ENCODE peak calls at places on chromosomes 3 and 15, in five cellular contexts. A, D, Y, V and M are unnamed samples.

GRCh38 chr3:161268601-161269000 is 47.5 kb downstream of the NMD3 start:
- DNase-seq in A (no peak), D (no peak), V (no peak), Y (no peak), M (no peak)

GRCh38 chr3:173065543-173065970 is 75.5 kb downstream of the SPATA16 start:
- DNase-seq in V (no peak), Y (no peak), D (no peak), A (no peak), M (no peak)

GRCh38 chr3:15309662-15310335 is 22.6 kb downstream of the SH3BP5 start:
- DNase-seq in D (no peak), Y (no peak), V (no peak), A (no peak), M (peak; percentile 32)

GRCh38 chr3:30495172-30496124 is 111.0 kb upstream of the TGFBR2 start:
- DNase-seq in V (no peak), Y (no peak), A (no peak), D (no peak), M (no peak)

GRCh38 chr3:58052373-58053273 is 44.4 kb downstream of the FLNB start:
- DNase-seq in D (peak; percentile 73), Y (no peak), A (peak; percentile 83), V (no peak), M (peak; percentile 42)

GRCh38 chr3:66383023-66383422 is 117.8 kb downstream of the LRIG1 start:
- DNase-seq in A (no peak), D (no peak), V (no peak), Y (no peak), M (no peak)

GRCh38 chr15:40939909-40940801 is 11.0 kb downstream of the DLL4 start:
- DNase-seq in A (peak; percentile 77), V (no peak), D (no peak), Y (no peak), M (no peak)

GRCh38 chr3:171876651-171877272 is 33.6 kb downstream of the TMEM212 start:
- DNase-seq in D (no peak), V (no peak), A (no peak), Y (no peak), M (no peak)

GRCh38 chr3:12948891-12949711 is 107.7 kb upstream of the RPL32 start:
- DNase-seq in V (no peak), D (no peak), Y (peak; percentile 68), A (no peak), M (no peak)

GRCh38 chr3:175192536-175192935 is 333.4 kb downstream of the NAALADL2 start:
- DNase-seq in A (no peak), D (no peak), Y (no peak), V (no peak), M (no peak)

GRCh38 chr15:75058127-75058905 is 34.9 kb downstream of the PPCDC start:
- DNase-seq in A (no peak), D (no peak), V (no peak), Y (no peak), M (no peak)

DNA sequence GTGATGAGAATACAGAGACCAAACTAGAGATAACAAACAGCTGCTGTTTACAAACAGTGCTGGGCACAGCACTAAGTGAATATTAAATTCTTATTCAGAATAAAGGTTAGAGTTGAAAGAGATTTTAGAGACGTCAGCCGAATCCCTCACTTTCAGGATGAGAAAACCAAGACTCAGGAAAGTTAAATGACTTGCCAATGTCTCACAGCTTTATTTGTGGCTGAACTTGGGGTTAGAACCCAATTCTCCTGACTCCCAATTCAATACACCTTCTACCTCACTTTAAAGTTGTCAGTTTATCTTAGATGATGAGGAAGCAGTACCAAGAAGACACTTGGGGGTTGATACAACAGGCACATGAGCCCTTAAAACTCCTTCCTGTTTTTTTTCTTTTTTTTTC is 180.9 kb downstream of the GAP43 start:
- DNase-seq in A (no peak), V (no peak), D (no peak), Y (no peak), M (no peak)
- H3K27ac ChIP-seq in A (no peak overlapping the region), V (no peak overlapping the region), D (no peak overlapping the region), Y (no peak overlapping the region), M (no peak overlapping the region)

DNA sequence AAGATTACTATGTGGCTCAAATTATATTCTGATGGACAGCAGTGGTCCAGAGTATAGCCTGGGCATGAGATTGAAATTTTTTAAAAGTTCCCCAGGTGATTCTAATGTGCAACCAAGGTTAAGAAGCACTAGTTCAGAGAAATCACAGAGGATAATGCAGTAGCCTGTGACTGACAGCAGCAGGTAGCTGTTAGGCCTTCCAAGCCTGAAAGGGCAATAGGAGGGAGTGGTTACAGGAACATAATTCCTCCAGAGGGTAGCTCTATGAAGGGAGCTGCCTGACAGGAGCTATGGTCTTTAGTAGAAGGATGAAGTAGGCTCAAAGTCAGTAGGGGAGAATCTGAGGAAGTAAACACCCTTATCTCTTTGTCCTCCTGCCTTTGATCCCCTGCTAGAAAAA is 342.9 kb upstream of the PPP2R3A start:
- DNase-seq in Y (no peak), V (no peak), D (no peak), A (no peak), M (no peak)
- H3K27ac ChIP-seq in Y (no peak overlapping the region), V (no peak overlapping the region), D (no peak overlapping the region), A (no peak overlapping the region), M (no peak overlapping the region)

GRCh38 chr3:44186712-44187111 is 55.0 kb upstream of the TOPAZ1 start:
- DNase-seq in Y (no peak), D (no peak), A (no peak), V (no peak), M (no peak)
- H3K27ac ChIP-seq in Y (no peak overlapping the region), D (no peak overlapping the region), A (no peak overlapping the region), V (no peak overlapping the region), M (no peak overlapping the region)

GRCh38 chr15:67884514-67885225 is 44.8 kb upstream of the RNU6-1 start:
- DNase-seq in D (peak; percentile 81), A (peak; percentile 92), V (peak; percentile 28), Y (peak; percentile 91), M (peak; percentile 63)
- H3K27ac ChIP-seq in D (peak overlapping the region; percentile 79), A (peak overlapping the region; percentile 79), V (no peak overlapping the region), Y (peak overlapping the region; percentile 84), M (peak overlapping the region; percentile 70)

GRCh38 chr3:10204921-10205320 is 40.2 kb downstream of the IRAK2 start:
- DNase-seq in Y (no peak), D (no peak), V (no peak), A (no peak), M (no peak)

GRCh38 chr3:10206166-10206511 is 41.4 kb downstream of the IRAK2 start:
- DNase-seq in Y (no peak), A (no peak), V (no peak), D (no peak), M (no peak)

DNA sequence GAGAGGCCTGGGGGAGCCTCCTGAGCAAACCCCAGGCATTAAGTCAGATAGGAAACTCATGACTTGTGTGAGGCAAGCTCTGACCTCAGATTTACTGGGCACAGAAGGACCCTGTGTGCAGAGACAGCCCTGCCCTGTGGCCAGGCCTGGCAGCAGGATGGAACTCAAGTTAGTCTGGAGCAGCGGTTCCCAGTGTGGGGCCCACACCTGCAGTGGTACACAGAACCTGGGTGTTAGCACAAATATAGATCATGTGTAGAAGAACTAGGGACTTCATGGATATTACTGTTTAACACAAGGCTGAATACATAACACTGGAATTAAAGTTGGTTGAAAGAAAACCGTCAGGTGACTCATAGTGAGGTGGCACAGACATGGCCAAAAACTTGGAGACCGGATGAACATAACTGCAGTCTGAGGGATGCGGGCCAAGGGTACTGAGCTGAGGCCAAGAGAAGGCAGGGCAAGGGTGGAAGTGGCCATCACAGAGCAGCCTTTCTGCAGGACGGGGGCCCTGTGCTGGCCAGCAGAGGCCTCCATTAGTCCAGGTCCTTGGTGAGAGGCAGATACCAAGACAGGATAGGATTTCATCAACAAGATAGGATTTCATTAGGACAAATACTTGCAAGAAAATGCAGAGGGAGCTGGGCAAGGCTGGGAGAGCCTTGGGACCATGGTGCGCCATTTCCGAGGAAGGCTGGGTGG is 40.9 kb downstream of the IRAK2 start:
- DNase-seq in A (peak; percentile 44), V (no peak), Y (no peak), D (no peak), M (no peak)
- H3K27ac ChIP-seq in A (no peak overlapping the region), V (no peak overlapping the region), Y (no peak overlapping the region), D (peak overlapping the region; percentile 80), M (peak overlapping the region; percentile 63)

GRCh38 chr3:123373535-123373987 is 75.3 kb downstream of the ADCY5 start:
- DNase-seq in V (no peak), Y (no peak), D (peak; percentile 20), A (no peak), M (no peak)
- H3K27ac ChIP-seq in V (no peak overlapping the region), Y (no peak overlapping the region), D (peak overlapping the region; percentile 59), A (peak overlapping the region; percentile 90), M (no peak overlapping the region)

GRCh38 chr3:86147119-86147518 is 843.8 kb downstream of the VGLL3 start:
- DNase-seq in D (no peak), Y (no peak), V (no peak), A (no peak), M (no peak)
- H3K27ac ChIP-seq in D (no peak overlapping the region), Y (no peak overlapping the region), V (no peak overlapping the region), A (no peak overlapping the region), M (no peak overlapping the region)